ENCODE peak calls at places on chromosome 17, in six cellular contexts. F is pulmonary artery endothelial cell; P is activated CD4-positive, CD25-positive, alpha-beta regulatory T cell treated with anti-CD3 and anti-CD28 coated beads, Interleukin-2, amount 50 U/mL, for 72 hours; E is activated T-helper 9 cell treated with anti-CD3 and anti-CD28 coated beads, Interleukin-2, amount 50 U/mL, for 16 hours; G is iris pigment epithelial cell; S is small intestine. R is an unnamed sample.

GRCh38 chr17:181213-182163 is at the start of gene DOC2B:
- DNase-seq in E (no peak), S (peak; percentile 25), G (peak; percentile 54), P (no peak), F (peak; percentile 10), R (peak; percentile 39)

GRCh38 chr17:58121925-58122324 is 26.3 kb upstream of the OR4D1 start:
- DNase-seq in E (no peak), P (no peak), G (peak; percentile 35), S (peak; percentile 24), F (no peak), R (no peak)

GRCh38 chr17:43601280-43602050 is 55.3 kb upstream of the ETV4 start:
- DNase-seq in F (no peak), G (peak; percentile 25), S (no peak), E (no peak), P (no peak), R (peak; percentile 29)

GRCh38 chr17:61391595-61392291 is 7.9 kb upstream of the TBX2 start:
- DNase-seq in G (no peak), S (no peak), E (no peak), F (no peak), P (no peak), R (no peak)

GRCh38 chr17:10327640-10328039 is 45.2 kb downstream of the MYH13 start:
- DNase-seq in S (peak; percentile 72), P (peak; percentile 76), F (peak; percentile 1), G (peak; percentile 71), E (peak; percentile 19), R (peak; percentile 84)

GRCh38 chr17:71422968-71423367 is 697.9 kb upstream of the SOX9 start:
- DNase-seq in F (no peak), E (no peak), S (no peak), P (no peak), G (no peak), R (no peak)

GRCh38 chr17:37463039-37463438 is 26.7 kb upstream of the DUSP14 start:
- DNase-seq in E (no peak), P (no peak), G (no peak), F (no peak), S (no peak), R (no peak)

GRCh38 chr17:79207957-79208356 is 133.3 kb downstream of the ENGASE start:
- DNase-seq in G (no peak), E (no peak), P (no peak), F (no peak), S (no peak), R (no peak)

GRCh38 chr17:40854175-40854814 is 12.7 kb downstream of the KRT12 start:
- DNase-seq in G (peak; percentile 94), E (no peak), P (no peak), S (no peak), F (peak; percentile 5), R (no peak)

GRCh38 chr17:17391575-17392370 is 85.0 kb upstream of the MED9 start:
- DNase-seq in E (peak; percentile 32), S (peak; percentile 32), P (peak; percentile 54), G (no peak), F (no peak), R (peak; percentile 42)

GRCh38 chr17:47879028-47879585 is 16.9 kb upstream of the SP2 start:
- DNase-seq in S (no peak), P (no peak), E (no peak), G (peak; percentile 62), F (no peak), R (no peak)

GRCh38 chr17:18228176-18228682 is 2.8 kb downstream of the LLGL1 start:
- DNase-seq in G (no peak), F (no peak), P (no peak), S (no peak), E (no peak), R (no peak)

GRCh38 chr17:48307814-48308411 is 122.1 kb downstream of the SKAP1 start:
- DNase-seq in S (peak; percentile 64), E (peak; percentile 29), F (peak; percentile 19), P (no peak), G (peak; percentile 67), R (peak; percentile 64)

GRCh38 chr17:82330322-82331239 is 3.0 kb downstream of the SECTM1 start:
- DNase-seq in G (no peak), F (no peak), E (no peak), P (no peak), S (peak; percentile 51), R (peak; percentile 68)

GRCh38 chr17:6473128-6473767 is 29.0 kb downstream of the PIMREG start:
- DNase-seq in P (peak; percentile 77), F (peak; percentile 15), G (peak; percentile 61), E (peak; percentile 37), S (peak; percentile 70), R (peak; percentile 83)

GRCh38 chr17:51435641-51436091 is 175.3 kb downstream of the UTP18 start:
- DNase-seq in G (peak; percentile 15), P (peak; percentile 41), S (peak; percentile 55), E (no peak), F (peak; percentile 7), R (peak; percentile 48)

GRCh38 chr17:73297934-73298861 is 13.6 kb downstream of the CDC42EP4 start:
- DNase-seq in P (no peak), E (no peak), F (no peak), S (no peak), G (peak; percentile 35), R (no peak)

GRCh38 chr17:2054262-2054739 is 602 bp upstream of the HIC1 start:
- DNase-seq in P (peak; percentile 41), E (peak; percentile 31), F (no peak), G (peak; percentile 84), S (no peak), R (no peak)

GRCh38 chr17:2017274-2017941 is 7.7 kb downstream of the RTN4RL1 start:
- DNase-seq in S (peak; percentile 37), E (no peak), P (no peak), G (no peak), F (no peak), R (no peak)

GRCh38 chr17:19384723-19385391 is 2.1 kb downstream of the MFAP4 start:
- DNase-seq in G (peak; percentile 69), E (no peak), F (no peak), S (no peak), P (no peak), R (peak; percentile 84)

GRCh38 chr17:9451919-9452318 is 123.7 kb downstream of the STX8 start:
- DNase-seq in E (no peak), G (no peak), F (no peak), P (no peak), S (peak; percentile 43), R (no peak)

GRCh38 chr17:78038748-78039288 is 80.3 kb downstream of the TNRC6C start:
- DNase-seq in G (no peak), S (no peak), E (no peak), F (no peak), P (no peak), R (no peak)

GRCh38 chr17:17401271-17401781 is 75.5 kb upstream of the MED9 start:
- DNase-seq in E (no peak), P (no peak), S (no peak), G (no peak), F (no peak), R (no peak)

GRCh38 chr17:66466933-66467367 is 164.5 kb downstream of the PRKCA start:
- DNase-seq in S (no peak), G (peak; percentile 100), E (peak; percentile 31), F (peak; percentile 95), P (no peak), R (peak; percentile 22)

GRCh38 chr17:49861150-49861884 is 13.4 kb upstream of the TAC4 start:
- DNase-seq in E (peak; percentile 38), S (peak; percentile 47), F (no peak), G (peak; percentile 16), P (peak; percentile 47), R (peak; percentile 25)

GRCh38 chr17:63347475-63347874 is 98.6 kb downstream of the CYB561 start:
- DNase-seq in G (no peak), E (no peak), P (no peak), F (no peak), S (no peak), R (no peak)

GRCh38 chr17:8832711-8833352 is 33.7 kb upstream of the MFSD6L start:
- DNase-seq in S (no peak), E (peak; percentile 7), F (no peak), G (no peak), P (peak; percentile 59), R (peak; percentile 28)

GRCh38 chr17:50551884-50552283 is 4.9 kb downstream of the SPATA20 start:
- DNase-seq in F (no peak), E (no peak), G (no peak), P (no peak), S (no peak), R (no peak)

GRCh38 chr17:7841622-7842379 is 7.8 kb downstream of the KDM6B start:
- DNase-seq in G (peak; percentile 92), S (peak; percentile 90), F (no peak), P (peak; percentile 83), E (peak; percentile 93), R (peak; percentile 92)